ENCODE peak calls at places on chromosomes 12 and 14, in ten cellular contexts. W, I, T, Z, E, K, V, C, X and L are unnamed samples.

GRCh38 chr12:15423629-15424028 is 101.3 kb downstream of the PTPRO start:
- DNase-seq in K (no peak), C (no peak), I (no peak), W (no peak), E (no peak), V (no peak), Z (no peak), X (no peak), T (no peak), L (no peak)

GRCh38 chr12:52029686-52030085 is 21.6 kb upstream of the NR4A1 start:
- DNase-seq in Z (no peak), W (peak), T (no peak), K (no peak), C (no peak), I (no peak), E (no peak), X (no peak), V (no peak), L (no peak)

GRCh38 chr14:54147285-54147684 is 190.7 kb upstream of the BMP4 start:
- DNase-seq in E (no peak), T (no peak), W (no peak), C (no peak), K (no peak), V (no peak), I (no peak), Z (peak), X (no peak), L (no peak)

GRCh38 chr14:53538316-53538851 is 385.3 kb upstream of the DDHD1 start:
- DNase-seq in T (no peak), V (no peak), W (no peak), K (no peak), I (no peak), X (no peak), C (no peak), Z (peak), E (no peak), L (no peak)

GRCh38 chr14:104603623-104604401 is 760 bp downstream of the TMEM179 start:
- DNase-seq in T (no peak), K (no peak), C (no peak), Z (no peak), V (no peak), E (no peak), I (peak), X (no peak), W (no peak), L (no peak)

GRCh38 chr14:22202313-22202712 is 386.7 kb downstream of the DAD1 start:
- DNase-seq in E (no peak), I (no peak), V (no peak), K (no peak), Z (no peak), T (no peak), W (no peak), C (no peak), X (no peak), L (no peak)

GRCh38 chr12:31620311-31620710 is 29.4 kb upstream of the DENND5B start:
- DNase-seq in X (no peak), V (no peak), Z (no peak), K (no peak), T (no peak), C (no peak), E (no peak), I (no peak), W (no peak), L (no peak)

GRCh38 chr12:42587564-42588307 is 1.8 kb downstream of the PRICKLE1 start:
- DNase-seq in W (no peak), T (peak), K (no peak), X (no peak), C (no peak), Z (peak), I (no peak), E (no peak), V (no peak), L (no peak)

GRCh38 chr14:89466460-89466859 is 49.4 kb upstream of the FOXN3 start:
- DNase-seq in V (no peak), Z (no peak), W (no peak), C (no peak), T (no peak), E (no peak), I (no peak), X (no peak), K (peak), L (no peak)

GRCh38 chr12:27899151-27899661 is 73.3 kb downstream of the PTHLH start:
- DNase-seq in X (no peak), K (no peak), W (no peak), Z (no peak), T (no peak), I (no peak), E (no peak), C (no peak), V (no peak), L (no peak)

GRCh38 chr14:74475678-74476077 is 17.4 kb downstream of the NPC2 start:
- DNase-seq in W (no peak), I (no peak), C (no peak), X (no peak), E (no peak), T (no peak), K (no peak), Z (no peak), V (no peak), L (no peak)

GRCh38 chr14:51507556-51508511 is 143.9 kb upstream of the FRMD6 start:
- DNase-seq in E (no peak), K (no peak), Z (peak), X (peak), W (no peak), V (peak), I (peak), C (no peak), T (no peak), L (no peak)

GRCh38 chr12:12333980-12334709 is 15.9 kb downstream of the MANSC1 start:
- DNase-seq in E (peak), X (peak), V (no peak), W (peak), T (no peak), I (no peak), K (peak), C (no peak), Z (peak), L (no peak)

GRCh38 chr14:88986146-88986841 is 161.8 kb downstream of the TTC8 start:
- DNase-seq in I (no peak), Z (no peak), V (no peak), X (no peak), T (no peak), W (no peak), E (peak), C (no peak), K (no peak), L (no peak)

GRCh38 chr12:93743229-93743998 is 66.2 kb downstream of the CRADD start:
- DNase-seq in W (no peak), Z (no peak), V (no peak), K (no peak), I (no peak), E (no peak), X (no peak), C (no peak), T (no peak), L (no peak)

GRCh38 chr14:22485178-22485577 is 103.8 kb downstream of the DAD1 start:
- DNase-seq in E (no peak), C (no peak), V (no peak), I (no peak), T (no peak), K (no peak), X (no peak), W (no peak), Z (no peak), L (no peak)

GRCh38 chr12:122350444-122350843 is 72.0 kb downstream of the CLIP1 start:
- DNase-seq in T (no peak), E (no peak), Z (peak), X (no peak), I (no peak), C (no peak), W (no peak), K (no peak), V (no peak), L (no peak)

GRCh38 chr12:106945261-106945851 is 10.4 kb upstream of the TMEM263 start:
- DNase-seq in T (no peak), X (no peak), K (no peak), Z (no peak), I (no peak), C (no peak), W (no peak), E (no peak), V (no peak), L (no peak)

GRCh38 chr12:111691262-111691661 is 5.4 kb downstream of the ACAD10 start:
- DNase-seq in W (no peak), Z (no peak), T (no peak), E (no peak), I (no peak), V (no peak), C (no peak), X (no peak), K (no peak), L (no peak)

GRCh38 chr14:70563417-70563816 is 28.6 kb upstream of the ADAM20 start:
- DNase-seq in I (no peak), V (no peak), Z (no peak), E (no peak), K (no peak), X (no peak), C (no peak), W (no peak), T (no peak), L (no peak)

GRCh38 chr12:107169200-107169599 is 75.9 kb upstream of the CRY1 start:
- DNase-seq in W (no peak), X (no peak), C (no peak), I (no peak), Z (no peak), V (peak), K (no peak), T (no peak), E (no peak), L (no peak)

GRCh38 chr12:18074001-18074400 is 16.0 kb downstream of the RERGL start:
- DNase-seq in E (no peak), I (no peak), C (no peak), Z (no peak), K (no peak), W (no peak), T (no peak), X (no peak), V (no peak), L (no peak)

GRCh38 chr14:69151458-69152180 is 1.3 kb downstream of the DCAF5 start:
- DNase-seq in W (peak), X (peak), I (peak), E (peak), T (no peak), Z (peak), K (peak), V (peak), C (peak), L (no peak)

GRCh38 chr14:69154779-69155178 is 1.9 kb upstream of the DCAF5 start:
- DNase-seq in T (no peak), W (peak), X (no peak), V (no peak), K (no peak), C (no peak), E (no peak), I (no peak), Z (peak), L (no peak)

GRCh38 chr14:69152181-69152943 is 557 bp downstream of the DCAF5 start:
- DNase-seq in V (peak), X (peak), Z (peak), T (no peak), I (no peak), E (no peak), C (no peak), K (peak), W (no peak), L (no peak)

GRCh38 chr14:69153848-69154208 is 909 bp upstream of the DCAF5 start:
- DNase-seq in C (no peak), E (no peak), T (no peak), X (peak), W (no peak), I (peak), V (peak), K (peak), Z (peak), L (no peak)

DNA sequence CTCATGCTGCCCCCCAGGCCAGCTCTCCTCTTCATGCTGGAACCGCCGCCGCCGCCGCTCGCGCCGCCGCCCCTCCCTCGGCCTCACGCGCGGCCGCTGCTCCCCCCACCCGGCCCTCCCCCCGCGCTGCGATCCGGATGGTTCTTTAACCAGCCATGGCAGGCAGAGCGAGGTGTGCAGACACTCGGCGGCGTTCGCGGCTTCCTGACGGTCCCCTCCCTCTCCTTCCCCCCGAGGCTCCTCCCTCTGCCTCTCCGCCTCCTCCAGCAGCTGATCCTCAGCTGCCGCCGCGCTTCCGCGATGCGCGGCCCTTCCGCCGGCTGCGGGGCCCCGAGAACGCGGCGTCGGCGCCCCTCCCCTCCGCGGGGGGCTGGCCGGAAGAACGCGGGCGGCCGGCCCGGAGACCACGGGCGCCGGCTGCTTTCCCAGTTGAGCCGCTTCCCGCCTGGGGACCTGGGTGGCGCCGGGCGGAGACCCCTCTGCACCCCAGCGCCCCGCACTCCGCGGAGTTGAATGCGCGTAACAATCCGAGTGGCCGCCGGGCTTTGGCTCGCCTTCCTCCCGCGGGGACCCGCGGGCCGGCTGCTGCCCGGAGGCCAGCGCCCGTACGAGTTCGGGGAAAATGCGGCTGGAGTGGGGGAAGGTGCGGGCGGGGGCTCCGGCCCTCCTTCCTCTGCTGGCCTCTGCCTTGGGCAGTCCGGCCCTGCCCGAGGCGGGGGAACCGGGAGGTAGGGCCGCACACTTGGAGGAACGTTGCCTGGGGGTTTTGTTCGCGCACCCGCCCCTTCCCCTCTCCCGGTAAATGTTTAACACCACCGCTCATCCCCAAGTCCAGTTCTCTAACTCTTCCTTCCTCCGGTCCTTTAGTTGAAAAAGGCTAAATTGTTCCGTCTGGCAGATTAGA is at the start of gene DCAF5:
- DNase-seq in K (peak), E (peak), W (peak), C (peak), Z (peak), V (peak), X (peak), T (peak), I (peak), L (no peak)
- TF ChIP-seq POLR2AphosphoS5 in K (peak), E (peak), W (peak), C (peak), Z (peak), V (peak), X (peak), T (peak), I (peak), L (peak)

DNA sequence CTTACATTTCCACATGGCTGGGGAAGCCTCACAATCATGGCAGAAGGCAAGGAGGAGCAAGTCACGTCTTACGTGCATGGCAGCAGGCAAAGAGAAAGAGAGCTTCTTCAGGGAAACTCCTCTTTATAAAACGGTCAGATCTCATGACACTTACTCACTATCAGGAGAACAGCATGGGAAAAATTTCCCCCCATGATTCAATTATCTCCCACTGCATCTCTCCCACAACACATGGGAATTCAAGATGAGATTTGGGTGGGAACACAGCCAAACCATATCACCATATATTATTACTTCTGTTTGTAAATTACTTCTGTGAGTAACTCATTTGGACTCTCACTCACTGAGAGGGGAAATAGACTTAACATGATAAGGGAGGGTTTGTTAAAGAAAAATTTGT is 1496.8 kb upstream of the TMEM132C start:
- DNase-seq in Z (no peak), V (no peak), C (no peak), I (no peak), W (no peak), K (no peak), E (no peak), T (peak), X (no peak), L (no peak)
- H3K4me3 ChIP-seq in Z (no peak), V (no peak), C (no peak), I (no peak), W (no peak), K (no peak), E (no peak), T (no peak), X (no peak), L (no peak)

DNA sequence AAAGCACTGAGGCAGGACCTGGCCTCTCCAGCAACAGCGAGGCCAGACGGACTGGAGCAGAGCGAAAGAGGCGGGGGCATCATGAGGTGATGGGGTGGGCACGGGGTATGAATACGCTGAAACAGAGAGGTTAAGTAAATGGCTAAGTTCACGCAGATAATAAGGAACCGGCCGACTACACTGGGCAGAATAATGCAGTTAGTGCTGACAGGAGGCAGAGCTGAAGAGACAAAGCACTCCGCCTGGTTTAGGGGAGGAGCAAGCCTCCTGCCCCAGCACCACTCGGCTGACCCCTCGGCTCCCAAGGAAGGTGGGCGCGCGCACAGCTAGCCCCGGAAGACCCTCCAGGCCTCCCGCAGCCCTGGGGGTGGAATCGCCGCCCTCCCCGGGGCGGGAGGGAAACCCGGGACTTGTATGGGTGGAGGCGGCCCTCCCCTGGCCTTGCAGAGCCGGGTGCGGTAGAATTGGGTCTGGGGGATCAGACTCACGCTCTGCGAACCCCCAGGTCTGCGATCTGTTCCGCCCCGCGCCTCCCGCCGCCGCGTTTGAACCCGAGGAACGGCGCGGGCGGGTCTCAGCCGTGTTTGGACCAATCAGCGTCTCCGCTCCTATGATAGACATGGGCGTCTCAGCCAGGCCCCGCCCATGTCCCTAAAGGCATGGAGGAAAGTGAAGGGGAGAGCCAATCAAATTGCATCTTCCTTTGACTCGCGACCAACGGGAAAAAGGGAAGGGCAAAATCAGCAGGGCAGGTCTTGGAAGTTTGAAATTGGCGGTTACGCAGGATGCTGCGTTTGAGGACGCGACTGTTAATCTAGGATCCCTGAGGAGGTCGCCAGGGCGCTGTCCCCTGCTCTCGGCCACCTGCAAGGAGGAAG is at the start of gene CIT:
- DNase-seq in I (peak), W (peak), Z (peak), K (peak), V (peak), X (peak), T (peak), E (peak), C (peak), L (no peak)
- TF ChIP-seq POLR2A in I (no peak), W (no peak), Z (no peak), K (no peak), V (no peak), X (no peak), T (no peak), E (peak), C (peak), L (no peak)

GRCh38 chr12:292186-292585 is 29.6 kb upstream of the SLC6A13 start:
- DNase-seq in E (no peak), W (no peak), C (no peak), Z (no peak), K (no peak), V (no peak), X (no peak), T (no peak), I (no peak), L (no peak)

GRCh38 chr12:288687-289086 is 26.1 kb upstream of the SLC6A13 start:
- DNase-seq in Z (no peak), X (no peak), W (peak), T (no peak), K (no peak), V (no peak), I (no peak), C (no peak), E (no peak), L (no peak)

GRCh38 chr12:295132-295531 is 32.5 kb upstream of the SLC6A13 start:
- DNase-seq in V (no peak), T (no peak), W (no peak), I (no peak), C (no peak), K (no peak), Z (no peak), E (no peak), X (no peak), L (no peak)

GRCh38 chr12:291153-291723 is 28.6 kb upstream of the SLC6A13 start:
- DNase-seq in I (no peak), E (no peak), C (no peak), T (no peak), V (no peak), X (no peak), W (no peak), K (no peak), Z (no peak), L (no peak)

DNA sequence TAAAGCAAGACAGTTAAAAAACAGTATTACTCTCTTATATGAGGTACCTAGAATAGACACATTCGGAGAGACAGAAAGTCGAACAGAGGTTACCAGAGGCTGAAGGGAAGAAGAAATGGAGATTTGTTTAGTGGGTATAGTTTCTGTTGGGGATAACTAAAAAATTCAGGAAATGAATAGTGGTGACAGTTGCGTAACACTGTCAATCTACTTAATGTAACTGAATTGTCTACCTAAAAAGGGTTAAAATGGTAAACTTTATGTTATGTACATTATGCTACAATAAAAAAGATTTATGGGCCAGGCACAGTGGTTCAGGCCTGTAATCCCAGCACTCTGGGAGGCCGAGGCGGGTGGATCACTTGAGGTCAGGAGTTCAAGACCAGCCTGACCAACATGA is 30.6 kb upstream of the SLC6A13 start:
- DNase-seq in E (no peak), W (no peak), C (no peak), V (no peak), I (no peak), Z (no peak), T (no peak), K (no peak), X (no peak), L (no peak)
- TF ChIP-seq POLR2AphosphoS5 in E (no peak), W (no peak), C (no peak), V (no peak), I (no peak), Z (no peak), T (no peak), K (no peak), X (no peak), L (no peak)

DNA sequence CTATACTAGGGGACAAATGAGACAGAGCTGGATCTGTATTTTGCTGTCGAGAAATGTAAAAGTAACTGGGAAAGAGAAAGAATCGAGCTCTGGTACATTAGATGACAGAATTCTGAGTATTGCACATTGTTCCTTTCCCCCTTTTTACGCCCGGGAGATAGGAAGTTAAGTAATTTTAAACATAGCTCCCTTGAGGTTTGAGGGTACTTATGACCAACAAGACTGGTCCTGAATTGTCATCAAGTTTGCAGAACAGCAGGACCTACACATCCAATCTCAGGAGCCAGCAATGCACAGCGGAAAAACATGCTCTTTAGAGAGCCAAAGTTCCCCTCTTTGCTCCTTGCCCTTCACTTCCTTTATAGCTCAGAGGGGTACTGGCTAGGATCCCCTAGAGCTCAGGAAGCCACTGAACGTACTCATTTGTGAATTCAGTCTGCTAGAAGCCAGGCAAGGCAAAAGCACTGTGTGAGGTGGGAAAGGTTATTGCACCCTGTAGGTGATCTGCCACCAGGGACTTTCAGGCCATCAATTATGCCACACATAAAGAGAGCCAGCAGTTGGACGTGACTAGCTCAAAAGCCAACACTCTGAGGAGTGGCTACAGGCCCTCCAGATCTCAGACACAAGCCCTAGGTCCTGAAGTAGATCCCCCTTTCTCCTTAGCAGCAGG is 333.8 kb downstream of the KCNH5 start:
- DNase-seq in W (no peak), X (no peak), I (no peak), C (no peak), E (no peak), K (no peak), Z (no peak), V (no peak), T (no peak), L (no peak)
- H3K4me3 ChIP-seq in W (no peak), X (no peak), I (no peak), C (no peak), E (no peak), K (no peak), Z (no peak), V (no peak), T (no peak), L (no peak)